ENCODE peak calls at places on chromosomes 3 and 15, in six cellular contexts. V, T, A, R, O and J are unnamed samples.

GRCh38 chr3:78402720-78403119 is 1362.8 kb downstream of the ROBO2 start:
- DNase-seq in R (no peak), T (no peak), V (no peak), A (no peak), O (no peak), J (no peak)

GRCh38 chr3:127450331-127450730 is 140.2 kb downstream of the TPRA1 start:
- DNase-seq in V (no peak), O (no peak), R (peak; percentile 57), A (no peak), T (no peak), J (no peak)

GRCh38 chr3:13171704-13172643 is 98.7 kb upstream of the IQSEC1 start:
- DNase-seq in A (peak; percentile 24), O (no peak), V (no peak), T (no peak), R (no peak), J (no peak)

GRCh38 chr3:46214751-46215352 is 6.7 kb upstream of the CCR1 start:
- DNase-seq in R (no peak), A (no peak), V (no peak), T (no peak), O (no peak), J (no peak)

GRCh38 chr15:69282128-69282743 is 16.5 kb upstream of the PAQR5 start:
- DNase-seq in A (no peak), R (no peak), V (no peak), T (no peak), O (no peak), J (no peak)

GRCh38 chr15:29822685-29823459 is 604 bp upstream of the TJP1 start:
- DNase-seq in O (peak; percentile 57), R (no peak), T (peak; percentile 83), A (peak; percentile 81), V (no peak), J (no peak)

GRCh38 chr3:13878711-13879101 is 1.2 kb downstream of the WNT7A start:
- DNase-seq in R (no peak), T (no peak), O (no peak), V (no peak), A (peak; percentile 65), J (no peak)

GRCh38 chr15:80838666-80839065 is 59.5 kb downstream of the CEMIP start:
- DNase-seq in V (no peak), A (no peak), O (no peak), R (no peak), T (no peak), J (no peak)

GRCh38 chr15:48616216-48616615 is 29.3 kb downstream of the FBN1 start:
- DNase-seq in T (peak; percentile 63), A (no peak), R (no peak), O (no peak), V (no peak), J (no peak)

GRCh38 chr3:58588030-58588614 is 10.9 kb upstream of the FAM107A start:
- DNase-seq in A (no peak), T (peak; percentile 46), O (no peak), V (no peak), R (no peak), J (no peak)

GRCh38 chr3:39362177-39362576 is 21.0 kb upstream of the SLC25A38 start:
- DNase-seq in O (peak; percentile 21), T (no peak), A (no peak), V (no peak), R (no peak), J (no peak)

GRCh38 chr3:61146010-61146569 is 105.2 kb downstream of the FHIT start:
- DNase-seq in A (no peak), T (no peak), O (no peak), R (no peak), V (no peak), J (no peak)

GRCh38 chr3:171257251-171258179 is 202.7 kb downstream of the TNIK start:
- DNase-seq in R (no peak), T (peak; percentile 65), O (no peak), V (no peak), A (no peak), J (peak; percentile 81)

GRCh38 chr3:55330355-55330754 is 156.8 kb downstream of the WNT5A start:
- DNase-seq in V (no peak), O (no peak), T (peak; percentile 99), A (no peak), R (no peak), J (no peak)

GRCh38 chr3:159788291-159788690 is 200.3 kb upstream of the IL12A start:
- DNase-seq in T (no peak), V (no peak), O (no peak), R (no peak), A (no peak), J (no peak)

GRCh38 chr3:70249509-70250160 is 62.8 kb downstream of the MDFIC2 start:
- DNase-seq in O (no peak), T (no peak), A (no peak), V (no peak), R (no peak), J (no peak)

GRCh38 chr3:152961323-152961722 is 126.4 kb downstream of the P2RY1 start:
- DNase-seq in R (no peak), A (no peak), O (peak; percentile 54), T (peak; percentile 0), V (no peak), J (peak; percentile 12)

GRCh38 chr15:55204464-55204863 is 7.7 kb upstream of the RSL24D1 start:
- DNase-seq in T (no peak), A (no peak), O (peak; percentile 43), V (no peak), R (no peak), J (no peak)

GRCh38 chr3:105353485-105354161 is 13.1 kb upstream of the ALCAM start:
- DNase-seq in T (peak; percentile 64), R (peak; percentile 73), O (no peak), V (peak; percentile 18), A (peak; percentile 77), J (no peak)

GRCh38 chr3:24519368-24520100 is 24.9 kb upstream of the THRB start:
- DNase-seq in A (no peak), T (no peak), O (no peak), R (no peak), V (peak; percentile 51), J (no peak)

GRCh38 chr3:62439978-62440377 is 66.6 kb upstream of the FEZF2 start:
- DNase-seq in O (no peak), A (no peak), V (no peak), T (no peak), R (no peak), J (no peak)

GRCh38 chr3:143700431-143700975 is 147.8 kb downstream of the SLC9A9 start:
- DNase-seq in V (no peak), A (no peak), R (no peak), O (no peak), T (no peak), J (no peak)

GRCh38 chr15:69523010-69524001 is 70.7 kb downstream of the RPLP1 start:
- DNase-seq in T (peak; percentile 72), O (peak; percentile 79), V (peak; percentile 89), R (peak; percentile 84), A (peak; percentile 87), J (peak; percentile 8)

GRCh38 chr15:59137566-59137965 is 32.6 kb downstream of the CCNB2 start:
- DNase-seq in V (no peak), O (no peak), R (no peak), T (no peak), A (no peak), J (no peak)

GRCh38 chr15:48358229-48358641 is 27.0 kb downstream of the DUT start:
- DNase-seq in R (no peak), T (peak; percentile 64), A (no peak), V (no peak), O (no peak), J (no peak)

GRCh38 chr3:175121225-175121624 is 262.1 kb downstream of the NAALADL2 start:
- DNase-seq in R (no peak), V (peak; percentile 19), A (no peak), T (no peak), O (no peak), J (no peak)

DNA sequence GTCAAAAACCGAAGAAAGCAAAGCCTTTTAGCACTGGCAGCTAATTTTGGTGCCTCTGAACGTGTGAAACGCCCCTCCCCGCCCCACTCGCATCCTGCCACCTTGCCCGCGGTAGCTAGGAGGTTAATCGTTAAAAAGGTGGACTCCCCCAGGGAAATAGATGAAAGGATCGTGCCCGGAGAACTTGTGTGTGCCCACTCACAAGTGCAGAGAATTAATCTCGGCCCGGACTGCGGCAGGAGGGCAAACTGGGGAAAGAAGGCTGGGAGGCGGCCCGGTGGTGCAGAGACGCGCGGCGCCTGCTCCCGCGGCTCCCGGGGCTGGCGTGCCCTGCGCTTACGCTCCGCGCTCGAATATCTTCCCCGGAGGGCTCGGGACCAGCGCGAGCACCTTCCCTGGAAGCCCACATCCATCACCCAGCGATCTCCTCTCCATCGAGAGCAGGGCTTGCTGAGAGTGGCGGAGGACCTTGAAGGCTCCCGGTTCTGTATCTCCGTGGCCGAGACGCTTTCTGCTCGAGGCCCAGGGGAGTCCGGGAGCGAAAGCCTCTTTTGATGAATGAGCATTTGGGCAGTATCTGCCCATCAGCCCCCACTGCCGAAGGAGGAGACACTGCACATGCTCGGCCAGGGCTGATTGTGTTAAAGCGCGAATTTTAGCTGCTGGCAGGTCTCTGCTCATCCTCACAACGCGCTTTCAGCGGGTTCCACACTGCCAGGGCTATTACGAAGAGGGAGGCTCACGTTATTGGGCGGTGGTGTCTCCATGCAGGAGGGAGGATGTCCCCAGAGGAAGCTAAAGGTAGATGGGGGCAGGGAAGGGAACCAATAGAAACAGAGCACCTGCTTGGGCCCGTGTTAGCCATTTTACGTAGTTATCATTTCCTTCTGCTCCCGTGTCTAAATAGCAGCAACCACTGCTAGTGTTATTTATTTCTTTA is 1.3 kb upstream of the SPTSSB start:
- DNase-seq in A (peak; percentile 68), V (peak; percentile 15), T (no peak), R (peak; percentile 68), O (peak; percentile 44), J (no peak)
- H3K4me3 ChIP-seq in A (peak overlapping the region; percentile 26), V (peak overlapping the region; percentile 19), T (peak overlapping the region; percentile 16), R (peak overlapping the region; percentile 71), O (peak overlapping the region; percentile 38), J (peak overlapping the region; percentile 18)

GRCh38 chr15:89442671-89443307 is 53.6 kb downstream of the RHCG start:
- DNase-seq in R (no peak), V (peak; percentile 66), A (peak; percentile 51), O (no peak), T (peak; percentile 8), J (no peak)
- TF ChIP-seq CTCF in R (peak; percentile 59), V (no peak), A (peak; percentile 51), O (peak; percentile 21), T (peak; percentile 52), J (peak; percentile 79)

GRCh38 chr3:184601576-184602405 is 40.2 kb downstream of the EPHB3 start:
- DNase-seq in O (no peak), V (no peak), T (no peak), R (no peak), A (peak; percentile 76), J (no peak)
- H3K4me3 ChIP-seq in O (peak overlapping the region; percentile 8), V (peak overlapping the region; percentile 13), T (no peak overlapping the region), R (peak overlapping the region; percentile 40), A (no peak overlapping the region), J (no peak overlapping the region)

DNA sequence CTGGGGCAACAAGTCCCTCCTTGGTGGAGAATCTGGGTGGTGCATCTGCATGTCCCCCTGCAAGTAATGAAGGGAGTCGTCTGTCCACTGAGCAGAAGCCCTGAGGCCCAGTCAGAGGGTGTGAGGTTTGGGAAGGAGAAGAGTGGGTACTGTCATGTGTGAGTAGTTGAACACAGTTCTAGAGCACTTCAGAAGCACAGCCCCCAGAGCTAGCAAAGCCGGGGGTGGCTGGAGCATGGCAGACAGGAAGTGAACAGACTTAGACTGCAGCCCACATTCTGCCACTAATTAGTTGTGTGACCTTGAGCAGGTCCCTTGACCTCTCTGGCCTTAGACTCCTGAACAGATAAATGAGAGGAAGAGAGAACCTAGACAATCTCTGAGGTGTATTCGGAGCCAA is 207.6 kb downstream of the UACA start:
- DNase-seq in T (no peak), O (no peak), V (no peak), A (no peak), R (no peak), J (no peak)
- TF ChIP-seq CTCF in T (no peak), O (no peak), V (no peak), A (no peak), R (no peak), J (no peak)

GRCh38 chr3:100602506-100603444 is 6.6 kb upstream of the ADGRG7 start:
- DNase-seq in O (no peak), R (no peak), A (no peak), V (no peak), T (peak; percentile 54), J (no peak)
- H3K4me3 ChIP-seq in O (no peak overlapping the region), R (peak overlapping the region; percentile 52), A (no peak overlapping the region), V (no peak overlapping the region), T (no peak overlapping the region), J (peak overlapping the region; percentile 13)